ENCODE peak calls at places on chromosomes 1 and 21, in five cellular contexts. B is OCI-LY7, G is DND-41, X is fibroblast of villous mesenchyme, L is HFFc6. P is an unnamed sample.
A peak's percentile ranks its signal among the peaks of the same experiment; 100 is the strongest.

GRCh38 chr1:174990382-174990999 is 9.3 kb upstream of the CACYBP start:
- DNase-seq in B (peak; percentile 56), G (peak; percentile 28), X (peak; percentile 86), L (peak; percentile 70), P (no peak)

GRCh38 chr1:7983086-7983778 is 21.7 kb downstream of the PARK7 start:
- DNase-seq in B (no peak), G (no peak), X (no peak), L (no peak), P (no peak)

GRCh38 chr1:222995230-222995580 is 147.8 kb downstream of the TLR5 start:
- DNase-seq in B (no peak), G (no peak), X (no peak), L (no peak), P (no peak)

GRCh38 chr1:220528679-220529529 is 968 bp downstream of the MARK1 start:
- DNase-seq in B (no peak), G (no peak), X (no peak), L (no peak), P (no peak)

GRCh38 chr1:41631971-41632370 is 147.5 kb upstream of the EDN2 start:
- DNase-seq in B (no peak), G (no peak), X (peak; percentile 43), L (peak; percentile 71), P (no peak)

GRCh38 chr1:223244366-223245103 is 101.5 kb upstream of the TLR5 start:
- DNase-seq in B (no peak), G (no peak), X (no peak), L (peak; percentile 11), P (peak; percentile 69)

GRCh38 chr1:17935230-17935629 is 172.4 kb upstream of the IGSF21 start:
- DNase-seq in B (no peak), G (no peak), X (no peak), L (no peak), P (no peak)

GRCh38 chr21:24259241-24259640 is 1348.0 kb downstream of the MRPL39 start:
- DNase-seq in B (no peak), G (no peak), X (no peak), L (no peak), P (no peak)

GRCh38 chr1:153727463-153728304 is at the start of gene INTS3:
- DNase-seq in B (peak; percentile 100), G (peak; percentile 100), X (peak; percentile 100), L (peak; percentile 100), P (peak; percentile 100)
- TF ChIP-seq CTCF in B (peak; percentile 27), G (peak; percentile 42), X (peak; percentile 17), L (peak; percentile 46), P (no peak)

GRCh38 chr1:231666220-231666956 is 39.8 kb downstream of the DISC1 start:
- DNase-seq in B (no peak), G (no peak), X (no peak), L (no peak), P (no peak)
- TF ChIP-seq CTCF in B (no peak), G (no peak), X (no peak), L (no peak), P (no peak)

GRCh38 chr1:26189331-26189730 is 1.1 kb upstream of the CATSPER4 start:
- DNase-seq in B (no peak), G (no peak), X (no peak), L (no peak), P (no peak)

GRCh38 chr1:26188477-26188876 is 1.9 kb upstream of the CATSPER4 start:
- DNase-seq in B (no peak), G (no peak), X (no peak), L (no peak), P (no peak)

GRCh38 chr1:26191739-26192138 is 1.3 kb downstream of the CATSPER4 start:
- DNase-seq in B (no peak), G (peak; percentile 46), X (no peak), L (no peak), P (peak; percentile 38)

GRCh38 chr1:26189751-26190275 is 589 bp upstream of the CATSPER4 start:
- DNase-seq in B (no peak), G (no peak), X (no peak), L (no peak), P (no peak)

GRCh38 chr1:26190373-26190987 is at the start of gene CATSPER4:
- DNase-seq in B (peak; percentile 24), G (no peak), X (peak; percentile 8), L (no peak), P (no peak)
- TF ChIP-seq CTCF in B (peak; percentile 36), G (peak; percentile 49), X (peak; percentile 20), L (peak; percentile 43), P (no peak)

DNA sequence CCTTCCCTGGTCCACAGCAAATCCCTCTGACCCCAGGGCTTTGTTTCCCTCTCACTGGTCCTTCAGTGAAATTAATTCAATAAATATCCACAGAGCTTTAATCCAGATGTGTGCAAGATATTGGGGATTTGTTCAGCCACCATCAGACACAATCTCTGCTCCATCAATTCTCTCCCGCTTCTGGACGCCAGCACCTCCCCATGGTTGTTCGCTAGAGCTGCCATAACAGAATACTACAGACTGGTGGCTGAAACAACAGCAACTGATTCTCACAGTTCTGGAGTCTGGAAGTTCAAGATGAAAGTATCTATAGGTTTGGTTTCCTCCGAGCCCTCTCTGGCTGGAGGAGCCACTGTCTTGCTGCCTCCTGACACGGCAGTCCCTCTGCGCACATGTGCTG is 303.9 kb downstream of the SMYD3 start:
- DNase-seq in B (no peak), G (no peak), X (no peak), L (no peak), P (no peak)
- TF ChIP-seq CTCF in B (no peak), G (no peak), X (no peak), L (no peak), P (no peak)

GRCh38 chr21:31346256-31346821 is 2.3 kb upstream of the TIAM1 start:
- DNase-seq in B (no peak), G (no peak), X (no peak), L (no peak), P (no peak)

GRCh38 chr21:31349208-31349607 is 5.1 kb upstream of the TIAM1 start:
- DNase-seq in B (no peak), G (no peak), X (no peak), L (no peak), P (no peak)

GRCh38 chr21:31343680-31344480 is at the start of gene TIAM1:
- DNase-seq in B (no peak), G (no peak), X (peak; percentile 51), L (no peak), P (peak; percentile 47)

GRCh38 chr21:31348188-31348587 is 4.1 kb upstream of the TIAM1 start:
- DNase-seq in B (no peak), G (no peak), X (no peak), L (no peak), P (no peak)

DNA sequence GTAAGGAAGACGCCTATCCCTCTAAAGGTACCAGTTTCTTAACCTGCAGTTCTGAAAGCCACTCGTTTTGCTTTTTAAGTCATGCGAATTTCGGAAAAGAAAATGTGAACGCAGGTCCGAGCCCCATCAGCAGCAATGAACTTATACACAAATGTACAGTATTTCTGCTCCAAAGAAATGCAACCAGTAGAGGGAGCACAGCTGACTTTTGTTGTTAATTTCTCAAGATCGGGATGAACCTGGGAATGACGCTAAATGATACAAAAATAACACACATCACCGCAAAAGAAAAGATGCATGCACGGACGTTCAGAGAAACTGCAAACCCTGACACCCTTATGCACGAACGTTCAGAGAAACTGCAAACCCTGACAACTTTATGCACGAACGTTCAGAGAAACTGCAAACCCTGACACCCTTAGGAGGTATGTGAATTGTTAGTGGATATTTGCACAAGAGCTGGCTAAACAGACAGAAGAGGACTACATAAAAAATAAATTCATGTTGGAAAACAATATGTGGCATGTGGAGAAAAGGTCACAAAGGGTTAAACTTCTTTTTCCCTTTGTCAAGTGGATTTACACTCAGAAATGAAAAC is 3.5 kb upstream of the TIAM1 start:
- DNase-seq in B (peak; percentile 35), G (no peak), X (peak; percentile 27), L (no peak), P (no peak)
- TF ChIP-seq CTCF in B (peak; percentile 81), G (peak; percentile 66), X (peak; percentile 45), L (peak; percentile 65), P (peak; percentile 38)

GRCh38 chr1:84598846-84599741 is 24.9 kb upstream of the CTBS start:
- DNase-seq in B (peak; percentile 15), G (no peak), X (peak; percentile 83), L (peak; percentile 85), P (no peak)
- TF ChIP-seq CTCF in B (no peak), G (no peak), X (no peak), L (no peak), P (no peak)

DNA sequence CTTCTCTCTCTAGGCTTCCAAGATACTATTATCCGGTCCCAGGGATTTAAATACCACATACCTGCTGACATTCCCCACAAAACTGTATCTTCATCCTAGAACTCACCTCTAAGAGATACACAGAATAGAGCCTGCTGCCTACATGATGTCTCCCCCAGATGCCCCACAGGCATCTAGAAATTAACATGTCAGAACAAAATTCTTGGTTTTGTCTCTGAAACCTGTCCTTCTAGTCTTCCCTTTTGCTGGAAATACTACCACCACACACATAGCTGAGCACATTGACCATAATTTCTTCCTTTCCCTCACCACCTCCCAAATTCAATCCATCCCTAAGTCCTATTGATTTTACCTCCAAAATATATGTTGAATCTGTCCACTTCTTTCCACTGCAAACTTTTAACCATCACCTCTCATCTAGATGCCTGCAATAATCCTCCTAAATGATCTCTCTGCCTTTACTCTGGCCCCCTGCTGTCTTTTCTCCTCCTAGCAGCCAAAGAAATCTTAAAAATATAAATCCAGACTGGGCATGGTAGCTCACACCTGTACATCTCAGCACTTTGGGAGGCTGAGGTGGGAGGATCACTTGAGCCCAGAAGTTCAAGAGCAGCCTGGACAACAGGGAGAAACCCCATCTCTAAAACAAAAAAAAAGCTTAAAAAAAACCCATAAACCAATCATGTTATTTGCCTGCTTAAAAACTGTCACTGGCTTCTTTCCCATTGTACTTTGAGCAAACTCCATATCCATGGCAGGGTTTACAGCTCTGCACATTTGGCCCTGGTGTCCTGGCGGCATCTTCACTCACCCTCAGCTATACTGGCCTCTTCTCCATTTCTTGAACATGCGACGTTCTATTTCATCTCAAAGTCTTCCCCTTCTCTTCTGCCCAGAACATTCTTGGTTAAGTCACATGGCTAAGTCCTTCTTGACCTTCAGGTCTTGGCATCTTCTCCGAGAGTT is 6.2 kb upstream of the FAM76A start:
- DNase-seq in B (peak; percentile 10), G (no peak), X (peak; percentile 28), L (peak; percentile 24), P (no peak)
- TF ChIP-seq CTCF in B (peak; percentile 55), G (peak; percentile 52), X (peak; percentile 54), L (peak; percentile 66), P (no peak)

GRCh38 chr1:6272476-6273270 is 11.8 kb upstream of the GPR153 start:
- DNase-seq in B (no peak), G (no peak), X (no peak), L (no peak), P (no peak)
- TF ChIP-seq CTCF in B (peak; percentile 29), G (peak; percentile 7), X (peak; percentile 27), L (peak; percentile 36), P (no peak)

P was measured in activated CD8-positive, alpha-beta T cell treated with anti-CD3 and anti-CD28 coated beads for 36 hours.